ENCODE peak calls at places on chromosomes 12 and 14, in nine cellular contexts. P, D, L, K, J, U, G, I and Y are unnamed samples.

GRCh38 chr14:96888158-96888557 is 91.0 kb downstream of the VRK1 start:
- DNase-seq in I (no peak), U (no peak), K (no peak), L (no peak), J (no peak), P (no peak), G (no peak), D (no peak), Y (no peak)

GRCh38 chr12:18476866-18477265 is 215.5 kb downstream of the PIK3C2G start:
- DNase-seq in G (no peak), J (no peak), K (no peak), D (no peak), L (no peak), P (no peak), U (no peak), I (no peak), Y (no peak)

GRCh38 chr14:44966601-44967336 is 4.8 kb downstream of the TOGARAM1 start:
- DNase-seq in J (no peak), U (no peak), L (no peak), G (no peak), K (no peak), I (no peak), P (no peak), D (no peak), Y (no peak)

GRCh38 chr14:50001146-50001998 is 108.5 kb downstream of the ARF6 start:
- DNase-seq in I (no peak), J (peak), K (peak), D (peak), L (peak), G (peak), P (peak), U (peak), Y (peak)

GRCh38 chr14:73633517-73634332 is 11.1 kb upstream of the DNAL1 start:
- DNase-seq in L (peak), P (peak), G (peak), U (peak), J (peak), I (peak), K (peak), D (peak), Y (peak)

GRCh38 chr12:56257491-56258067 is 605 bp downstream of the ANKRD52 start:
- DNase-seq in P (no peak), K (no peak), U (peak), I (no peak), J (no peak), D (peak), G (no peak), L (no peak), Y (no peak)

GRCh38 chr12:23423097-23423687 is 526.3 kb downstream of the SOX5 start:
- DNase-seq in I (no peak), J (no peak), U (no peak), G (no peak), K (no peak), D (no peak), L (no peak), P (no peak), Y (no peak)

GRCh38 chr14:68800361-68800760 is 7.5 kb upstream of the ZFP36L1 start:
- DNase-seq in D (no peak), P (no peak), K (no peak), J (no peak), G (peak), L (no peak), I (no peak), U (no peak), Y (no peak)

GRCh38 chr14:29804481-29804880 is 123.2 kb downstream of the PRKD1 start:
- DNase-seq in U (no peak), P (no peak), G (no peak), D (no peak), J (no peak), K (no peak), L (no peak), I (no peak), Y (no peak)

GRCh38 chr14:99946652-99947489 is 118.4 kb upstream of the EVL start:
- DNase-seq in G (peak), L (no peak), J (no peak), K (peak), I (no peak), D (no peak), P (no peak), U (peak), Y (peak)

GRCh38 chr12:125081427-125081826 is 16.2 kb downstream of the AACS start:
- DNase-seq in J (no peak), D (no peak), G (no peak), L (no peak), I (no peak), U (no peak), K (no peak), P (no peak), Y (no peak)

GRCh38 chr12:2094597-2094996 is 41.8 kb downstream of the CACNA1C start:
- DNase-seq in G (no peak), K (no peak), P (no peak), I (no peak), J (no peak), D (peak), L (no peak), U (no peak), Y (peak)

GRCh38 chr14:90452366-90452765 is 55.5 kb downstream of the CALM1 start:
- DNase-seq in J (no peak), I (no peak), G (no peak), L (no peak), U (no peak), P (no peak), K (no peak), D (no peak), Y (no peak)

GRCh38 chr12:121799842-121800693 is 3.7 kb upstream of the SETD1B start:
- DNase-seq in J (peak), I (peak), K (peak), U (peak), G (peak), D (peak), L (peak), P (peak), Y (peak)

GRCh38 chr12:121798807-121799174 is 5.0 kb upstream of the SETD1B start:
- DNase-seq in G (no peak), P (no peak), K (no peak), L (no peak), U (no peak), D (no peak), J (no peak), I (peak), Y (no peak)

GRCh38 chr12:121796855-121797751 is 3.6 kb upstream of the RHOF start:
- DNase-seq in K (no peak), L (peak), G (peak), D (peak), J (peak), P (peak), I (peak), U (peak), Y (peak)

GRCh38 chr12:121799175-121799841 is 4.5 kb upstream of the SETD1B start:
- DNase-seq in L (peak), D (peak), P (peak), U (peak), J (peak), I (peak), K (no peak), G (peak), Y (peak)

DNA sequence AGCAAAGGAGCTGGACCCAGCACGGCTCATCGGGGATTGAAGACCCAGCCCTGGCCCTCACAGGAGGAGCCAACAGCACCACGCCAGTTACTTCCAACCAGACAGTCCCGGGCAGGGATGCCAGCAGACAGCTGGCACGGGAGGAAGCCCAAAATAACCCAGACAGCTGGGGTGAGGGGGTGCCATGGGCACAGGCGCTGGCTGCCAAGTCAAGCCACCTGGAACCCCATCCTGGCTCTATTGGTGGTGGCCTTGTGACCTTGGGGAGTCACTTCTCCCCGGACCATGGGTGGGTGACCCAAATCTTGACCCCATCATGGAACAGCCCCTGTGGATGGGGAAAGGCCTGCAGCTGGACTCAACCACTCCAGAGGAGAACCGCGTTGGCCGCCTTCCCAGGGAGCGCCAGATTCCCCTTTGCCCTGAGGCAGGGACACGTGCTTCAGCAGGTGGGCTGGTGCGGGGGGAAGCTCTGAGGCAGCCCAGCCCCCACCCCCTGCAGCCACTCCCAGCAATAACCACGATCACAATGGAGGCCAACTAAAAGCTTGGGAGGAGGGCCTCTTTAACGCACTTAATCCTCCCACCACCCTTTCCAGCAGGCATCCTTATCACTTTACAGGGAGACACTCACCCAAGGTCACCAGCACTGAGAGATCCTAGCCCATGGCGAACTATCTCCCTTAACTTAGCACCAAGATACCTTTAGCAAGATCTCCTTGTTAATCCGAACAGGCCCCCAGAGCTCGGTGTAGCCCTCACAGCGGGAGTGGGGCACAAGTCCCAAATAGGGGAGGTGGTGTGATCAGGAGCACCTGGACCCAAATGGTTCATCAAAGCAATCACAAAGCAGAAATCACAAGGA is 4.7 kb upstream of the RHOF start:
- DNase-seq in G (peak), L (no peak), J (peak), U (no peak), P (peak), K (no peak), D (peak), I (peak), Y (no peak)
- TF ChIP-seq POLR2A in G (peak), L (no peak), J (no peak), U (no peak), P (no peak), K (no peak), D (no peak), I (no peak), Y (no peak)

GRCh38 chr14:65169351-65169750 is 67.0 kb upstream of the MAX start:
- DNase-seq in J (no peak), U (no peak), D (peak), P (no peak), G (no peak), K (no peak), L (no peak), I (no peak), Y (no peak)

GRCh38 chr14:65164068-65164824 is 61.9 kb upstream of the MAX start:
- DNase-seq in G (no peak), K (no peak), J (no peak), P (no peak), L (peak), D (peak), I (no peak), U (peak), Y (peak)

GRCh38 chr14:65168840-65169239 is 66.5 kb upstream of the MAX start:
- DNase-seq in J (no peak), K (no peak), G (no peak), P (no peak), D (no peak), U (no peak), I (no peak), L (no peak), Y (no peak)

GRCh38 chr14:65164825-65165135 is 62.5 kb upstream of the MAX start:
- DNase-seq in K (no peak), P (no peak), D (no peak), J (no peak), U (no peak), I (no peak), G (no peak), L (no peak), Y (no peak)

GRCh38 chr14:65167072-65167645 is 64.8 kb upstream of the MAX start:
- DNase-seq in U (no peak), I (no peak), D (no peak), J (no peak), K (no peak), G (no peak), P (no peak), L (no peak), Y (no peak)
- TF ChIP-seq POLR2A in U (no peak), I (no peak), D (no peak), J (no peak), K (peak), G (no peak), P (no peak), L (no peak), Y (no peak)

GRCh38 chr12:76078748-76079147 is 5.7 kb downstream of the NAP1L1 start:
- DNase-seq in L (no peak), U (no peak), I (no peak), K (no peak), D (no peak), J (no peak), G (no peak), P (no peak), Y (no peak)
- TF ChIP-seq POLR2A in L (no peak), U (no peak), I (no peak), K (no peak), D (no peak), J (no peak), G (no peak), P (no peak), Y (no peak)

GRCh38 chr14:105902131-105902898 is 375.9 kb downstream of the TMEM121 start:
- DNase-seq in K (no peak), P (no peak), L (no peak), D (no peak), J (no peak), U (no peak), I (no peak), G (no peak), Y (no peak)
- TF ChIP-seq POLR2A in K (no peak), P (no peak), L (no peak), D (no peak), J (no peak), U (no peak), I (no peak), G (no peak), Y (no peak)

GRCh38 chr12:94615284-94616216 is 34.8 kb downstream of the TMCC3 start:
- DNase-seq in D (peak), I (no peak), L (peak), J (no peak), G (peak), P (no peak), U (peak), K (no peak), Y (peak)

GRCh38 chr12:94617101-94617500 is 33.3 kb downstream of the TMCC3 start:
- DNase-seq in U (no peak), D (no peak), G (no peak), I (no peak), P (no peak), K (no peak), J (no peak), L (no peak), Y (no peak)

GRCh38 chr12:94618995-94619695 is 31.2 kb downstream of the TMCC3 start:
- DNase-seq in G (peak), K (no peak), L (no peak), P (no peak), J (no peak), D (peak), I (no peak), U (no peak), Y (peak)

GRCh38 chr12:94614288-94614721 is 36.1 kb downstream of the TMCC3 start:
- DNase-seq in K (no peak), I (no peak), P (no peak), G (peak), L (peak), D (no peak), J (no peak), U (no peak), Y (no peak)

DNA sequence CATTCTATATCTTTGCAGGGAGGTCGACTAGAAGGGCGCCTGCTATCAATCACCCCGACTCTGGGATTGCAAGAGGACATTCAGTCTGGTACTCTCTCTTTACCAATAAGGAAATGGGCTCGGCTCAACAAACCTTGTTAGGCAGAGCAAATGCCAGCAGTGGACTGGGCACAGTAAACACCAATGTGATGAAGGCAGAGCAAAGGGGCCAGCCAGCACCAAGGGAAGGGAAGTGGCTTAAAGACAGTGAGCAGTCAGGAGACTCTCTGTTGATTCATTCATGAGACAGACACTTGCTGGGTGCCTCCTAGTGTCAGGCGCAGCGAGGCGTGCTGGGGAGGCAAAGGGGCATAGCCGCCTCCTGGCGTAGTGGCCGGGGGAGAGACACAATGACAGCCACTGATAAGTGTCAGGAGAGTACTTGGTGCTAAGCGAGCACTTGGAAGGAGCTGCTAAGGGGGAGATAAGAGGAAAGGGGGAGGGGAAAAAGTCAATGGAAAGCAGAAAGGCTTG is 34.1 kb downstream of the TMCC3 start:
- DNase-seq in P (no peak), D (no peak), G (peak), U (peak), I (no peak), K (no peak), L (peak), J (no peak), Y (peak)
- TF ChIP-seq POLR2A in P (no peak), D (no peak), G (peak), U (no peak), I (no peak), K (no peak), L (no peak), J (no peak), Y (no peak)

DNA sequence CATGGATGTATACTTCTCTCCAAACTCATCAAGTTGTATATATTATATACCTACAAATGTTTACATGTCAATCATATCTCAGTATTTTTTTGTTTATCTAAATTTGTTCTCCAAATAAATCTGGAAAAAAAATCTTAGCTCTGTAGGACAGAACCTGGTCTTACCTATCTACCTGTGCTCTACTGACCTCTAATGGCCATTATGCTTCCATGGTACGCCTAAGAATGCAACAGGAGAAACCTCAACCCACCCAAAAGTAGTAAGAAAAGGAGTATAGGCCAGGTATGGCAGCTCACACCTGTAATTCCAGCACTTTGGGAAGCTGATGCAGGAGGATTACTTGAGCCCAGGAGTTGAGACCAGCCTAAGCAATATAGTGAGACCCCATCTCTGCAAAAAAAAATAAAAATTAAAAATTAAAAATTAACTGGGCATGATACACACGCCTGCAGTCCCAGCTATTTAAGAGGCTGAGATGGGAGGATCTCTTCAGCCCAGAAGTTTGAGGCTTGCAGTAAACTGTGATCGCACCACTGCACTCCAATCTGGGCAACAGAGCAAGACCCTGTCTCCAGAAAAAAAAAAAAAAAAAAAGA is 8.7 kb downstream of the OR11H4 start:
- DNase-seq in L (no peak), D (no peak), J (no peak), K (no peak), U (peak), G (no peak), P (no peak), I (no peak), Y (no peak)
- TF ChIP-seq POLR2A in L (no peak), D (no peak), J (no peak), K (no peak), U (no peak), G (no peak), P (no peak), I (no peak), Y (no peak)